ENCODE peak calls at places on chromosome 12, in six cellular contexts. One of them, this sample, is unnamed.

GRCh38 chr12:108317303-108318283 is 21.5 kb downstream of the CMKLR1 start:
- DNase-seq in psoas muscle: peak; percentile 30
- DNase-seq in sigmoid colon: no peak
- DNase-seq in breast epithelium: no peak
- DNase-seq in WTC11: no peak
- DNase-seq in epithelial cell of esophagus: no peak
- DNase-seq in this sample: no peak

GRCh38 chr12:38508246-38508645 is 191.7 kb downstream of the ALG10B start:
- DNase-seq in psoas muscle: no peak
- DNase-seq in sigmoid colon: no peak
- DNase-seq in breast epithelium: no peak
- DNase-seq in WTC11: peak; percentile 17
- DNase-seq in epithelial cell of esophagus: peak; percentile 83
- DNase-seq in this sample: no peak

GRCh38 chr12:52006726-52007157 is at the start of gene TAMALIN:
- DNase-seq in psoas muscle: peak; percentile 85
- DNase-seq in sigmoid colon: peak; percentile 90
- DNase-seq in breast epithelium: peak; percentile 62
- DNase-seq in WTC11: peak; percentile 47
- DNase-seq in epithelial cell of esophagus: no peak
- DNase-seq in this sample: peak; percentile 77

GRCh38 chr12:85642810-85643209 is 193.4 kb downstream of the RASSF9 start:
- DNase-seq in psoas muscle: no peak
- DNase-seq in sigmoid colon: no peak
- DNase-seq in breast epithelium: no peak
- DNase-seq in WTC11: no peak
- DNase-seq in epithelial cell of esophagus: peak; percentile 21
- DNase-seq in this sample: no peak

GRCh38 chr12:11822071-11822818 is 172.8 kb downstream of the ETV6 start:
- DNase-seq in psoas muscle: no peak
- DNase-seq in sigmoid colon: no peak
- DNase-seq in breast epithelium: no peak
- DNase-seq in WTC11: no peak
- DNase-seq in epithelial cell of esophagus: peak; percentile 75
- DNase-seq in this sample: peak; percentile 59

GRCh38 chr12:47905313-47905730 is 528 bp upstream of the VDR start:
- DNase-seq in psoas muscle: peak; percentile 68
- DNase-seq in sigmoid colon: peak; percentile 69
- DNase-seq in breast epithelium: peak; percentile 74
- DNase-seq in WTC11: peak; percentile 82
- DNase-seq in epithelial cell of esophagus: peak; percentile 65
- DNase-seq in this sample: no peak

GRCh38 chr12:18250313-18250916 is 10.9 kb upstream of the PIK3C2G start:
- DNase-seq in psoas muscle: no peak
- DNase-seq in sigmoid colon: no peak
- DNase-seq in breast epithelium: no peak
- DNase-seq in WTC11: no peak
- DNase-seq in epithelial cell of esophagus: peak; percentile 75
- DNase-seq in this sample: no peak

GRCh38 chr12:622420-622819 is 40.8 kb downstream of the NINJ2 start:
- DNase-seq in psoas muscle: no peak
- DNase-seq in sigmoid colon: no peak
- DNase-seq in breast epithelium: no peak
- DNase-seq in WTC11: no peak
- DNase-seq in epithelial cell of esophagus: peak; percentile 33
- DNase-seq in this sample: no peak

GRCh38 chr12:130401703-130402102 is 64.0 kb downstream of the PIWIL1 start:
- DNase-seq in psoas muscle: no peak
- DNase-seq in sigmoid colon: no peak
- DNase-seq in breast epithelium: no peak
- DNase-seq in WTC11: no peak
- DNase-seq in epithelial cell of esophagus: no peak
- DNase-seq in this sample: no peak

GRCh38 chr12:110776410-110776809 is 33.7 kb upstream of the PPP1CC start:
- DNase-seq in psoas muscle: no peak
- DNase-seq in sigmoid colon: no peak
- DNase-seq in breast epithelium: no peak
- DNase-seq in WTC11: no peak
- DNase-seq in epithelial cell of esophagus: no peak
- DNase-seq in this sample: no peak

GRCh38 chr12:91810531-91810930 is 335.1 kb downstream of the BTG1 start:
- DNase-seq in psoas muscle: no peak
- DNase-seq in sigmoid colon: no peak
- DNase-seq in breast epithelium: no peak
- DNase-seq in WTC11: no peak
- DNase-seq in epithelial cell of esophagus: no peak
- DNase-seq in this sample: no peak

GRCh38 chr12:53128780-53129747 is 25.8 kb downstream of the SOAT2 start:
- DNase-seq in psoas muscle: no peak
- DNase-seq in sigmoid colon: no peak
- DNase-seq in breast epithelium: no peak
- DNase-seq in WTC11: no peak
- DNase-seq in epithelial cell of esophagus: no peak
- DNase-seq in this sample: no peak

GRCh38 chr12:46480724-46481123 is 108.2 kb upstream of the SLC38A2 start:
- DNase-seq in psoas muscle: no peak
- DNase-seq in sigmoid colon: no peak
- DNase-seq in breast epithelium: no peak
- DNase-seq in WTC11: no peak
- DNase-seq in epithelial cell of esophagus: no peak
- DNase-seq in this sample: no peak

GRCh38 chr12:24505366-24506025 is 443.4 kb downstream of the BCAT1 start:
- DNase-seq in psoas muscle: no peak
- DNase-seq in sigmoid colon: no peak
- DNase-seq in breast epithelium: no peak
- DNase-seq in WTC11: no peak
- DNase-seq in epithelial cell of esophagus: peak; percentile 19
- DNase-seq in this sample: no peak

GRCh38 chr12:3135522-3136461 is 58.6 kb downstream of the TSPAN9 start:
- DNase-seq in psoas muscle: no peak
- DNase-seq in sigmoid colon: no peak
- DNase-seq in breast epithelium: peak; percentile 31
- DNase-seq in WTC11: peak; percentile 64
- DNase-seq in epithelial cell of esophagus: peak; percentile 79
- DNase-seq in this sample: peak; percentile 56

GRCh38 chr12:54412348-54412747 is 6.7 kb downstream of the ITGA5 start:
- DNase-seq in psoas muscle: no peak
- DNase-seq in sigmoid colon: peak; percentile 56
- DNase-seq in breast epithelium: no peak
- DNase-seq in WTC11: no peak
- DNase-seq in epithelial cell of esophagus: no peak
- DNase-seq in this sample: no peak

GRCh38 chr12:3046441-3047200 is 30.6 kb upstream of the TSPAN9 start:
- DNase-seq in psoas muscle: peak; percentile 90
- DNase-seq in sigmoid colon: no peak
- DNase-seq in breast epithelium: no peak
- DNase-seq in WTC11: peak; percentile 8
- DNase-seq in epithelial cell of esophagus: peak; percentile 19
- DNase-seq in this sample: no peak

GRCh38 chr12:62537544-62537943 is 70.9 kb downstream of the MON2 start:
- DNase-seq in psoas muscle: no peak
- DNase-seq in sigmoid colon: no peak
- DNase-seq in breast epithelium: no peak
- DNase-seq in WTC11: no peak
- DNase-seq in epithelial cell of esophagus: peak; percentile 49
- DNase-seq in this sample: no peak

GRCh38 chr12:87439990-87440827 is 589.0 kb downstream of the C12orf50 start:
- DNase-seq in psoas muscle: no peak
- DNase-seq in sigmoid colon: no peak
- DNase-seq in breast epithelium: peak; percentile 58
- DNase-seq in WTC11: no peak
- DNase-seq in epithelial cell of esophagus: peak; percentile 96
- DNase-seq in this sample: no peak

GRCh38 chr12:26117321-26117720 is 7.5 kb downstream of the BHLHE41 start:
- DNase-seq in psoas muscle: no peak
- DNase-seq in sigmoid colon: no peak
- DNase-seq in breast epithelium: no peak
- DNase-seq in WTC11: no peak
- DNase-seq in epithelial cell of esophagus: no peak
- DNase-seq in this sample: no peak

GRCh38 chr12:26120561-26121274 is 4.1 kb downstream of the BHLHE41 start:
- DNase-seq in psoas muscle: no peak
- DNase-seq in sigmoid colon: no peak
- DNase-seq in breast epithelium: no peak
- DNase-seq in WTC11: no peak
- DNase-seq in epithelial cell of esophagus: no peak
- DNase-seq in this sample: no peak

GRCh38 chr12:26118356-26118755 is 6.5 kb downstream of the BHLHE41 start:
- DNase-seq in psoas muscle: no peak
- DNase-seq in sigmoid colon: no peak
- DNase-seq in breast epithelium: no peak
- DNase-seq in WTC11: no peak
- DNase-seq in epithelial cell of esophagus: no peak
- DNase-seq in this sample: no peak

GRCh38 chr12:26121323-26121740 is 3.5 kb downstream of the BHLHE41 start:
- DNase-seq in psoas muscle: no peak
- DNase-seq in sigmoid colon: no peak
- DNase-seq in breast epithelium: no peak
- DNase-seq in WTC11: no peak
- DNase-seq in epithelial cell of esophagus: no peak
- DNase-seq in this sample: no peak

GRCh38 chr12:26119391-26119981 is 5.4 kb downstream of the BHLHE41 start:
- DNase-seq in psoas muscle: no peak
- DNase-seq in sigmoid colon: no peak
- DNase-seq in breast epithelium: no peak
- DNase-seq in WTC11: no peak
- DNase-seq in epithelial cell of esophagus: peak; percentile 68
- DNase-seq in this sample: no peak
- TF ChIP-seq CTCF in psoas muscle: peak; percentile 52
- TF ChIP-seq CTCF in sigmoid colon: peak; percentile 57
- TF ChIP-seq CTCF in breast epithelium: peak; percentile 42
- TF ChIP-seq CTCF in WTC11: no peak
- TF ChIP-seq CTCF in epithelial cell of esophagus: peak; percentile 67
- TF ChIP-seq CTCF in this sample: peak; percentile 34

GRCh38 chr12:93572712-93573551 is 457 bp downstream of the SOCS2 start:
- DNase-seq in psoas muscle: peak; percentile 67
- DNase-seq in sigmoid colon: peak; percentile 72
- DNase-seq in breast epithelium: no peak
- DNase-seq in WTC11: peak; percentile 59
- DNase-seq in epithelial cell of esophagus: peak; percentile 41
- DNase-seq in this sample: peak; percentile 67

GRCh38 chr12:93569656-93570551 is 2.6 kb upstream of the SOCS2 start:
- DNase-seq in psoas muscle: peak; percentile 90
- DNase-seq in sigmoid colon: peak; percentile 95
- DNase-seq in breast epithelium: peak; percentile 66
- DNase-seq in WTC11: peak; percentile 92
- DNase-seq in epithelial cell of esophagus: peak; percentile 83
- DNase-seq in this sample: peak; percentile 82

GRCh38 chr12:93571854-93572711 is at the start of gene SOCS2:
- DNase-seq in psoas muscle: peak; percentile 50
- DNase-seq in sigmoid colon: peak; percentile 80
- DNase-seq in breast epithelium: no peak
- DNase-seq in WTC11: peak; percentile 66
- DNase-seq in epithelial cell of esophagus: peak; percentile 36
- DNase-seq in this sample: peak; percentile 32

GRCh38 chr12:93570552-93571359 is 1.7 kb upstream of the SOCS2 start:
- DNase-seq in psoas muscle: peak; percentile 96
- DNase-seq in sigmoid colon: peak; percentile 99
- DNase-seq in breast epithelium: peak; percentile 89
- DNase-seq in WTC11: peak; percentile 92
- DNase-seq in epithelial cell of esophagus: peak; percentile 99
- DNase-seq in this sample: peak; percentile 85

GRCh38 chr12:93571360-93571853 is 1.1 kb upstream of the SOCS2 start:
- DNase-seq in psoas muscle: peak; percentile 79
- DNase-seq in sigmoid colon: peak; percentile 92
- DNase-seq in breast epithelium: no peak
- DNase-seq in WTC11: peak; percentile 88
- DNase-seq in epithelial cell of esophagus: peak; percentile 64
- DNase-seq in this sample: peak; percentile 71
- TF ChIP-seq CTCF in psoas muscle: no peak
- TF ChIP-seq CTCF in sigmoid colon: no peak
- TF ChIP-seq CTCF in breast epithelium: peak; percentile 24
- TF ChIP-seq CTCF in WTC11: no peak
- TF ChIP-seq CTCF in epithelial cell of esophagus: no peak
- TF ChIP-seq CTCF in this sample: peak; percentile 23

GRCh38 chr12:96322720-96323119 is 77.5 kb downstream of the CDK17 start:
- DNase-seq in psoas muscle: no peak
- DNase-seq in sigmoid colon: no peak
- DNase-seq in breast epithelium: no peak
- DNase-seq in WTC11: no peak
- DNase-seq in epithelial cell of esophagus: no peak
- DNase-seq in this sample: no peak
- TF ChIP-seq CTCF in psoas muscle: no peak
- TF ChIP-seq CTCF in sigmoid colon: no peak
- TF ChIP-seq CTCF in breast epithelium: no peak
- TF ChIP-seq CTCF in WTC11: no peak
- TF ChIP-seq CTCF in epithelial cell of esophagus: no peak
- TF ChIP-seq CTCF in this sample: no peak

GRCh38 chr12:125533434-125534029 is 468.3 kb downstream of the AACS start:
- DNase-seq in psoas muscle: no peak
- DNase-seq in sigmoid colon: no peak
- DNase-seq in breast epithelium: no peak
- DNase-seq in WTC11: peak; percentile 86
- DNase-seq in epithelial cell of esophagus: peak; percentile 14
- DNase-seq in this sample: peak; percentile 65
- TF ChIP-seq CTCF in psoas muscle: peak; percentile 29
- TF ChIP-seq CTCF in sigmoid colon: peak; percentile 66
- TF ChIP-seq CTCF in breast epithelium: peak; percentile 35
- TF ChIP-seq CTCF in WTC11: peak; percentile 76
- TF ChIP-seq CTCF in epithelial cell of esophagus: peak; percentile 49
- TF ChIP-seq CTCF in this sample: peak; percentile 77